ENCODE peak calls at places on chromosome 17, in five cellular contexts. M, Q, V, H and A are unnamed samples.

GRCh38 chr17:81651692-81652091 is 4.7 kb downstream of the PDE6G start:
- DNase-seq in M (no peak), Q (peak), V (no peak), H (no peak), A (peak)

GRCh38 chr17:15918661-15919259 is 26.2 kb upstream of the ADORA2B start:
- DNase-seq in M (no peak), Q (peak), V (no peak), H (no peak), A (no peak)

GRCh38 chr17:40545660-40546059 is 19.6 kb downstream of the CCR7 start:
- DNase-seq in M (no peak), Q (no peak), V (peak), H (no peak), A (no peak)

GRCh38 chr17:17395885-17396284 is 80.9 kb upstream of the MED9 start:
- DNase-seq in M (no peak), Q (no peak), V (no peak), H (no peak), A (no peak)

GRCh38 chr17:81719410-81720266 is 7.6 kb downstream of the SLC25A10 start:
- DNase-seq in M (no peak), Q (no peak), V (no peak), H (no peak), A (no peak)

GRCh38 chr17:37826497-37827115 is 81.7 kb upstream of the HNF1B start:
- DNase-seq in M (no peak), Q (no peak), V (no peak), H (peak), A (no peak)

GRCh38 chr17:20142268-20142667 is 133.1 kb downstream of the SPECC1 start:
- DNase-seq in M (no peak), Q (no peak), V (no peak), H (no peak), A (no peak)

GRCh38 chr17:38464723-38465419 is 36.6 kb downstream of the ARHGAP23 start:
- DNase-seq in M (no peak), Q (peak), V (peak), H (no peak), A (no peak)

GRCh38 chr17:38958756-38959155 is 8.4 kb downstream of the FBXO47 start:
- DNase-seq in M (no peak), Q (no peak), V (no peak), H (no peak), A (no peak)

GRCh38 chr17:59292174-59292523 is 39.3 kb upstream of the YPEL2 start:
- DNase-seq in M (no peak), Q (no peak), V (no peak), H (no peak), A (no peak)

GRCh38 chr17:48587276-48588073 is 2.6 kb downstream of the HOXB3 start:
- DNase-seq in M (no peak), Q (no peak), V (no peak), H (peak), A (no peak)

GRCh38 chr17:82092995-82093751 is 4.9 kb downstream of the FASN start:
- DNase-seq in M (no peak), Q (no peak), V (no peak), H (no peak), A (no peak)

GRCh38 chr17:40582328-40582901 is 17.1 kb upstream of the CCR7 start:
- DNase-seq in M (no peak), Q (peak), V (peak), H (peak), A (no peak)

GRCh38 chr17:80848449-80849102 is 143.1 kb upstream of the CHMP6 start:
- DNase-seq in M (no peak), Q (no peak), V (no peak), H (no peak), A (no peak)

GRCh38 chr17:21463779-21464407 is 87.7 kb downstream of the KCNJ12 start:
- DNase-seq in M (no peak), Q (no peak), V (no peak), H (no peak), A (no peak)

GRCh38 chr17:57697891-57698708 is 47.0 kb downstream of the CCDC182 start:
- DNase-seq in M (no peak), Q (no peak), V (no peak), H (no peak), A (no peak)

GRCh38 chr17:75406222-75406615 is 741 bp upstream of the GRB2 start:
- DNase-seq in M (no peak), Q (no peak), V (no peak), H (peak), A (no peak)

GRCh38 chr17:16439303-16439791 is 24.0 kb downstream of the TRPV2 start:
- DNase-seq in M (no peak), Q (no peak), V (no peak), H (no peak), A (no peak)

GRCh38 chr17:73045722-73046121 is 46.8 kb downstream of the SLC39A11 start:
- DNase-seq in M (no peak), Q (no peak), V (no peak), H (no peak), A (no peak)

GRCh38 chr17:73396429-73397277 is 84.9 kb upstream of the CDC42EP4 start:
- DNase-seq in M (no peak), Q (no peak), V (no peak), H (peak), A (no peak)

GRCh38 chr17:74922694-74923537 is at the start of gene USH1G:
- DNase-seq in M (no peak), Q (no peak), V (no peak), H (peak), A (no peak)

GRCh38 chr17:38510424-38511125 is 82.3 kb downstream of the ARHGAP23 start:
- DNase-seq in M (peak), Q (no peak), V (no peak), H (no peak), A (no peak)

GRCh38 chr17:35846055-35846809 is 22.5 kb downstream of the HEATR9 start:
- DNase-seq in M (no peak), Q (no peak), V (no peak), H (no peak), A (no peak)

GRCh38 chr17:6365187-6365943 is 69.6 kb downstream of the AIPL1 start:
- DNase-seq in M (no peak), Q (peak), V (no peak), H (no peak), A (peak)

GRCh38 chr17:17809527-17810373 is 27.0 kb downstream of the SREBF1 start:
- DNase-seq in M (peak), Q (no peak), V (peak), H (no peak), A (no peak)

GRCh38 chr17:10116676-10117075 is 81.7 kb downstream of the GAS7 start:
- DNase-seq in M (no peak), Q (no peak), V (no peak), H (no peak), A (no peak)

GRCh38 chr17:82134101-82134500 is 36.1 kb upstream of the FASN start:
- DNase-seq in M (no peak), Q (no peak), V (peak), H (no peak), A (no peak)

GRCh38 chr17:14168582-14168981 is 68.1 kb downstream of the CDRT15 start:
- DNase-seq in M (no peak), Q (no peak), V (no peak), H (no peak), A (no peak)

GRCh38 chr17:66711936-66712335 is 123.0 kb upstream of the CACNG5 start:
- DNase-seq in M (no peak), Q (peak), V (no peak), H (peak), A (peak)

GRCh38 chr17:50114849-50115357 is 15.1 kb downstream of the SAMD14 start:
- DNase-seq in M (peak), Q (peak), V (no peak), H (peak), A (peak)

GRCh38 chr17:82238562-82239201 is 9.8 kb downstream of the SLC16A3 start:
- DNase-seq in M (no peak), Q (peak), V (peak), H (no peak), A (no peak)

GRCh38 chr17:19897901-19898300 is 30.2 kb upstream of the ULK2 start:
- DNase-seq in M (no peak), Q (no peak), V (no peak), H (no peak), A (no peak)

GRCh38 chr17:6755281-6755680 is 565 bp upstream of the XAF1 start:
- DNase-seq in M (no peak), Q (no peak), V (no peak), H (no peak), A (no peak)

GRCh38 chr17:1379208-1379929 is 20.7 kb downstream of the YWHAE start:
- DNase-seq in M (no peak), Q (no peak), V (no peak), H (no peak), A (no peak)